ENCODE peak calls at places on chromosomes 5 and 9, in eight cellular contexts. H is RWPE2; G is cardiac muscle cell; V is lower lobe of right lung; P is CD8-positive, alpha-beta memory T cell; C is ascending aorta; R is Panc1; W is OCI-LY7. I is an unnamed sample.
A peak's percentile ranks its signal among the peaks of the same experiment; 100 is the strongest.

GRCh38 chr5:14032944-14033343 is 88.5 kb upstream of the DNAH5 start:
- DNase-seq in V (no peak), C (no peak), G (peak; percentile 48), H (no peak), R (no peak), W (no peak), P (no peak), I (no peak)

GRCh38 chr5:112787896-112788295 is 50.2 kb downstream of the APC start:
- DNase-seq in P (no peak), H (no peak), W (no peak), G (no peak), C (no peak), R (no peak), V (no peak), I (no peak)

GRCh38 chr5:179285236-179285635 is 60.0 kb downstream of the ADAMTS2 start:
- DNase-seq in R (no peak), W (no peak), P (no peak), H (peak; percentile 50), V (peak; percentile 53), C (no peak), G (peak; percentile 42), I (peak; percentile 69)

GRCh38 chr5:155258139-155258538 is 244.6 kb downstream of the KIF4B start:
- DNase-seq in V (no peak), G (no peak), H (no peak), R (no peak), C (no peak), P (no peak), W (no peak), I (no peak)

GRCh38 chr5:9288234-9288633 is 257.6 kb downstream of the SEMA5A start:
- DNase-seq in V (no peak), C (no peak), W (no peak), G (no peak), R (no peak), H (no peak), P (no peak), I (no peak)

GRCh38 chr5:58012103-58012502 is 447.8 kb downstream of the PLK2 start:
- DNase-seq in H (no peak), R (no peak), W (no peak), P (no peak), C (no peak), V (no peak), G (no peak), I (no peak)

GRCh38 chr9:107931071-107931715 is 441.6 kb upstream of the KLF4 start:
- DNase-seq in V (no peak), P (no peak), W (no peak), H (no peak), C (no peak), R (no peak), G (no peak), I (no peak)

GRCh38 chr5:153798830-153799229 is 239.9 kb downstream of the FAM114A2 start:
- DNase-seq in G (no peak), C (no peak), W (no peak), H (no peak), V (no peak), P (no peak), R (no peak), I (no peak)

GRCh38 chr5:175748650-175749049 is 90.8 kb downstream of the HRH2 start:
- DNase-seq in C (no peak), P (no peak), H (no peak), V (no peak), R (no peak), G (no peak), W (no peak), I (no peak)

GRCh38 chr5:95858661-95859326 is 36.3 kb upstream of the GLRX start:
- DNase-seq in C (peak; percentile 91), G (peak; percentile 98), W (peak; percentile 83), R (peak; percentile 96), P (peak; percentile 81), V (peak; percentile 92), H (peak; percentile 98), I (peak; percentile 95)

GRCh38 chr9:89576404-89576824 is 28.4 kb upstream of the GADD45G start:
- DNase-seq in H (no peak), G (peak; percentile 56), C (no peak), R (no peak), V (no peak), W (peak; percentile 35), P (peak; percentile 23), I (no peak)

GRCh38 chr9:75803130-75803529 is 87.3 kb upstream of the PCSK5 start:
- DNase-seq in G (peak; percentile 40), P (no peak), V (no peak), R (no peak), C (no peak), H (no peak), W (no peak), I (no peak)

GRCh38 chr5:86866036-86866435 is 248.3 kb downstream of the COX7C start:
- DNase-seq in W (no peak), C (no peak), R (no peak), V (no peak), P (no peak), H (no peak), G (no peak), I (no peak)

GRCh38 chr9:98227883-98228282 is 27.6 kb downstream of the TBC1D2 start:
- DNase-seq in P (no peak), G (no peak), R (no peak), H (no peak), W (no peak), V (no peak), C (no peak), I (no peak)

GRCh38 chr5:139061274-139061673 is 136.9 kb downstream of the SIL1 start:
- DNase-seq in R (no peak), P (no peak), H (no peak), G (peak; percentile 87), W (no peak), V (peak; percentile 62), C (no peak), I (peak; percentile 74)

GRCh38 chr5:32625106-32625505 is 39.7 kb downstream of the SUB1 start:
- DNase-seq in G (peak; percentile 43), H (no peak), R (no peak), P (no peak), V (no peak), C (no peak), W (no peak), I (no peak)

GRCh38 chr9:75185585-75186170 is 97.4 kb downstream of the OSTF1 start:
- DNase-seq in C (no peak), V (peak; percentile 54), R (peak; percentile 42), G (peak; percentile 56), H (no peak), W (peak; percentile 56), P (peak; percentile 13), I (no peak)

GRCh38 chr5:177429248-177430045 is 3.0 kb downstream of the GRK6 start:
- DNase-seq in R (no peak), P (peak; percentile 80), V (peak; percentile 90), G (peak; percentile 15), H (no peak), W (peak; percentile 82), C (peak; percentile 61), I (peak; percentile 88)

GRCh38 chr9:95874989-95875304 is 544 bp upstream of the ERCC6L2 start:
- DNase-seq in V (peak; percentile 79), H (no peak), R (no peak), C (peak; percentile 11), G (peak; percentile 54), W (peak; percentile 54), P (peak; percentile 63), I (peak; percentile 84)

GRCh38 chr5:65120371-65120967 is 351.7 kb downstream of the CWC27 start:
- DNase-seq in V (no peak), C (no peak), G (no peak), R (no peak), H (no peak), W (no peak), P (no peak), I (no peak)

GRCh38 chr5:179781846-179782245 is 11.9 kb upstream of the LTC4S start:
- DNase-seq in W (no peak), H (no peak), V (peak; percentile 4), C (no peak), G (no peak), P (no peak), R (no peak), I (no peak)

GRCh38 chr9:94874316-94874715 is 147.8 kb downstream of the AOPEP start:
- DNase-seq in R (no peak), C (no peak), G (peak; percentile 82), V (no peak), P (no peak), H (no peak), W (no peak), I (no peak)

GRCh38 chr5:119274767-119275130 is 81.1 kb upstream of the TNFAIP8 start:
- DNase-seq in G (peak; percentile 62), R (peak; percentile 15), V (no peak), W (peak; percentile 58), H (no peak), P (no peak), C (no peak), I (no peak)

GRCh38 chr9:127159949-127160610 is 37.6 kb upstream of the ANGPTL2 start:
- DNase-seq in V (no peak), P (no peak), C (no peak), W (no peak), G (no peak), H (no peak), R (no peak), I (peak; percentile 54)
- H3K27ac ChIP-seq in V (no peak overlapping the region), P (no peak overlapping the region), C (no peak overlapping the region), W (no peak overlapping the region), G (no peak overlapping the region), H (no peak overlapping the region), R (no peak overlapping the region), I (no peak overlapping the region)

DNA sequence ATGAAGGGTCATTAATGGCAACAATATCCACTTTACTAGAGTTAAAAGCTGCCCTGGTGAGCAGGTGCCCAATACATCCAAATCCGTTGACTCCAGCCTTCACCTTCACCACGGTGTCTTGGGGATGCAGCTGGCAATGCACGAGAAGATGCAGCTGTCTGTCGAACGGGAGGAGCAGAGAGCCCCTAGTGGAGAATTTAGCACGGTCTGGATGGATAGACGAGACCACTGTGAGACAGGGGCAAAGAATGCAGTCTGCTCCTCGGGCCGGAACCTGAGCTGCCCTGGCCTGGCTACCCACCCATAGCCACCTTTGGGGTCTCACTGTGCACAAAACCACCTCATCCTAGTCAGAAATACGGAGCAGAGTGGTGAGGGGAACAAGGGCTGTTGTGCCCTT is 35.1 kb downstream of the ADRA1B start:
- DNase-seq in C (no peak), P (no peak), R (no peak), V (no peak), G (peak; percentile 22), W (peak; percentile 36), H (no peak), I (no peak)
- H3K27ac ChIP-seq in C (no peak overlapping the region), P (no peak overlapping the region), R (no peak overlapping the region), V (no peak overlapping the region), G (no peak overlapping the region), W (no peak overlapping the region), H (no peak overlapping the region), I (no peak overlapping the region)

DNA sequence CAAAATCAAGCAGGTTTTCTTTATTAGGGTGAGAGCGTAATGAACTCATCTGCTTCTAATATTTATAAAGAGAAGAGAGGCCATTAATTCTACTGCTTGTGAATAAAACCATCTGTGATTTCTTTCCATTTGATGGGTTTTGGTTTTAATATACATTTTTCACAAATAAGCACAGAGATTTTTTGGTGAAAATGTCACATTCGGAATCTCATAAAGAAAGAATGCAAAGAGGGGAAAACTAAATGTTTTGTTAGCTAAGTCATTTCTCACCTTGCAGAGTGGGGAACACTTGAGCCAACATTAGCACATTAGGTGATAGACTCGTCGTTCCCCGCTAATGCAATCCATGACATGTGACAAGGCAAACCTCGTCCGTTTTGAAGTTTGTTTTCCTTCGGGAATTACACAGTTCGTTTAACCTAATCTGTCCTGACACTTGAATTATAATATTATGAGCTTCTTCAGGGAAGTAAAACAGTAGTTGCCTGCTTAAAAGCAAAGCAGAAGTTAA is 95.9 kb upstream of the LMX1B start:
- DNase-seq in P (no peak), R (no peak), V (no peak), W (no peak), H (no peak), G (no peak), C (no peak), I (no peak)
- H3K27ac ChIP-seq in P (peak overlapping the region; percentile 35), R (no peak overlapping the region), V (peak overlapping the region; percentile 78), W (no peak overlapping the region), H (no peak overlapping the region), G (no peak overlapping the region), C (no peak overlapping the region), I (peak overlapping the region; percentile 81)

GRCh38 chr9:117494401-117495130 is 79.7 kb upstream of the ASTN2 start:
- DNase-seq in R (no peak), W (no peak), C (no peak), P (no peak), G (no peak), H (no peak), V (no peak), I (no peak)
- H3K27ac ChIP-seq in R (no peak overlapping the region), W (no peak overlapping the region), C (no peak overlapping the region), P (no peak overlapping the region), G (no peak overlapping the region), H (no peak overlapping the region), V (no peak overlapping the region), I (no peak overlapping the region)